ENCODE peak calls at places on chromosomes 5 and 9, in four cellular contexts. H is AG09319; T is BE2C; F is CD8-positive, alpha-beta T cell. A is an unnamed sample.

GRCh38 chr5:167304834-167305469 is 986.5 kb upstream of the WWC1 start:
- DNase-seq in H (no peak), T (no peak), F (no peak), A (no peak)

GRCh38 chr9:124863371-124863831 is 1.5 kb downstream of the ARPC5L start:
- DNase-seq in F (no peak), H (no peak), T (no peak), A (no peak)

GRCh38 chr9:88920645-88921044 is 70.6 kb upstream of the S1PR3 start:
- DNase-seq in T (no peak), H (no peak), F (no peak), A (no peak)

GRCh38 chr5:91379602-91380490 is 3.3 kb downstream of the ARRDC3 start:
- DNase-seq in H (peak), T (peak), F (peak), A (peak)

GRCh38 chr5:110590187-110590586 is 136.3 kb downstream of the TMEM232 start:
- DNase-seq in T (no peak), F (no peak), H (no peak), A (no peak)

GRCh38 chr5:148029131-148029530 is 34.6 kb upstream of the SPINK5 start:
- DNase-seq in T (no peak), H (no peak), F (no peak), A (no peak)

GRCh38 chr5:142748132-142748531 is 22.0 kb upstream of the ARHGAP26 start:
- DNase-seq in F (no peak), T (no peak), H (peak), A (no peak)

GRCh38 chr9:134304712-134305111 is 21.5 kb upstream of the RXRA start:
- DNase-seq in F (no peak), H (no peak), T (no peak), A (peak)

GRCh38 chr5:55343609-55344008 is 35.8 kb downstream of the MTREX start:
- DNase-seq in T (no peak), H (no peak), F (no peak), A (no peak)

GRCh38 chr9:129626079-129626943 is at the start of gene NTMT1:
- DNase-seq in H (no peak), F (peak), T (peak), A (peak)

GRCh38 chr5:179129607-179130071 is 69.5 kb downstream of the ZNF354C start:
- DNase-seq in H (no peak), T (no peak), F (no peak), A (no peak)

GRCh38 chr9:34579097-34579818 is 10.3 kb downstream of the CNTFR start:
- DNase-seq in H (no peak), T (peak), F (no peak), A (peak)

GRCh38 chr9:92405770-92406169 is 1.4 kb upstream of the OGN start:
- DNase-seq in T (no peak), H (no peak), F (no peak), A (no peak)

GRCh38 chr5:173320259-173320658 is 8.0 kb downstream of the STC2 start:
- DNase-seq in F (no peak), T (no peak), H (no peak), A (no peak)

GRCh38 chr5:114477816-114478330 is 116.0 kb downstream of the KCNN2 start:
- DNase-seq in F (no peak), H (no peak), T (no peak), A (no peak)

GRCh38 chr9:5592904-5593303 is 36.0 kb upstream of the RIC1 start:
- DNase-seq in T (no peak), F (no peak), H (no peak), A (no peak)

GRCh38 chr9:130651221-130651620 is 13.2 kb upstream of the PRDM12 start:
- DNase-seq in F (no peak), H (no peak), T (no peak), A (no peak)

GRCh38 chr9:115411993-115412452 is 294.1 kb upstream of the TNC start:
- DNase-seq in T (no peak), H (peak), F (no peak), A (no peak)

GRCh38 chr9:88660611-88661010 is 125.6 kb downstream of the NXNL2 start:
- DNase-seq in F (no peak), T (peak), H (no peak), A (peak)

GRCh38 chr5:163565492-163565891 is 60.1 kb downstream of the MAT2B start:
- DNase-seq in F (no peak), H (no peak), T (no peak), A (no peak)

GRCh38 chr9:133290751-133291302 is 15.8 kb upstream of the ABO start:
- DNase-seq in H (no peak), T (no peak), F (no peak), A (peak)

GRCh38 chr5:170971-171800 is 20.1 kb upstream of the LRRC14B start:
- DNase-seq in F (no peak), T (peak), H (no peak), A (peak)

GRCh38 chr9:1871486-1872181 is 143.5 kb upstream of the SMARCA2 start:
- DNase-seq in F (no peak), H (no peak), T (no peak), A (no peak)

GRCh38 chr9:976805-977360 is 428 bp downstream of the DMRT3 start:
- DNase-seq in F (no peak), H (no peak), T (no peak), A (peak)

GRCh38 chr9:125861405-125862063 is 114.4 kb downstream of the PBX3 start:
- DNase-seq in F (no peak), H (no peak), T (no peak), A (no peak)

GRCh38 chr9:73270967-73271722 is 119.5 kb downstream of the ANXA1 start:
- DNase-seq in T (no peak), F (no peak), H (peak), A (no peak)

GRCh38 chr5:172173771-172174170 is 14.3 kb downstream of the STK10 start:
- DNase-seq in F (peak), H (no peak), T (no peak), A (no peak)

GRCh38 chr5:149578896-149579295 is 2.4 kb upstream of the ARHGEF37 start:
- DNase-seq in H (no peak), F (no peak), T (no peak), A (no peak)

GRCh38 chr5:36017004-36017403 is 25.8 kb upstream of the UGT3A1 start:
- DNase-seq in F (no peak), T (no peak), H (no peak), A (no peak)

GRCh38 chr5:139711067-139711851 is 63.1 kb downstream of the CXXC5 start:
- DNase-seq in H (no peak), T (peak), F (peak), A (peak)
- TF ChIP-seq CTCF in H (peak), T (peak), F (no peak), A (no peak)

DNA sequence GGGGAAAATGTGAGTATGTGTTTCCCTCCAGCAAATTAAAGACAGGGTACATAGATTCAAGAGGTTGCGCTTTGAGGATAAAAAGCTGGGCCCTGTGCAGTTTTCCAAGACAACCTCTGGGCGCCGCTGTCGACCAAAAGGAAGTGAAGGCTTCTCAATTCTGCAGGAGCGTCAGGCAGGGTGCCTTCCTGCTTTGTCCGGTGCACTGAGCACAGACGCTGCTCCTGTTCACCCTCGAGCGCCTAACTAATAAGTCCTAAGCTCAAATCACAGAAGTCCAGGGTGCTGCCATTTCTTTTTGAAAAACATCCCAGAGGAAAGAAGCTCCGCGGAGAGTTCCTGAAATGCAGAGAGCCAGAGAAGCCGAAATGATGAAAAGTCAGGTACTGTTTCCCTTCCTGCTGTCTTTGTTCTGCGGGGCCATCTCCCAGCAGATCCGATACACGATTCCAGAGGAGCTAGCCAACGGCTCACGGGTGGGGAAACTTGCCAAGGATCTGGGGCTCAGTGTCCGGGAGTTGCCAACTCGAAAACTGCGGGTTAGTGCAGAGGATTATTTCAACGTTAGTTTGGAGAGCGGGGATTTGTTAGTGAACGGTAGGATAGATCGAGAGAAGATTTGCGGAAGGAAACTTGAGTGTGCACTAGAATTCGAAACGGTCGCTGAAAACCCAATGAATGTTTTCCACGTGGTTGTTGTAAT is at the start of gene PCDHGB1:
- DNase-seq in H (no peak), T (peak), F (no peak), A (peak)
- TF ChIP-seq CTCF in H (peak), T (peak), F (no peak), A (no peak)

GRCh38 chr5:127550652-127551409 is 33.4 kb downstream of the PRRC1 start:
- DNase-seq in T (no peak), H (no peak), F (no peak), A (no peak)

GRCh38 chr5:127549551-127549950 is 32.1 kb downstream of the PRRC1 start:
- DNase-seq in H (peak), T (peak), F (no peak), A (no peak)

GRCh38 chr5:127555826-127556225 is 38.4 kb downstream of the PRRC1 start:
- DNase-seq in F (no peak), H (no peak), T (no peak), A (no peak)

GRCh38 chr5:127556609-127557348 is 39.3 kb downstream of the PRRC1 start:
- DNase-seq in H (no peak), F (no peak), T (no peak), A (no peak)

DNA sequence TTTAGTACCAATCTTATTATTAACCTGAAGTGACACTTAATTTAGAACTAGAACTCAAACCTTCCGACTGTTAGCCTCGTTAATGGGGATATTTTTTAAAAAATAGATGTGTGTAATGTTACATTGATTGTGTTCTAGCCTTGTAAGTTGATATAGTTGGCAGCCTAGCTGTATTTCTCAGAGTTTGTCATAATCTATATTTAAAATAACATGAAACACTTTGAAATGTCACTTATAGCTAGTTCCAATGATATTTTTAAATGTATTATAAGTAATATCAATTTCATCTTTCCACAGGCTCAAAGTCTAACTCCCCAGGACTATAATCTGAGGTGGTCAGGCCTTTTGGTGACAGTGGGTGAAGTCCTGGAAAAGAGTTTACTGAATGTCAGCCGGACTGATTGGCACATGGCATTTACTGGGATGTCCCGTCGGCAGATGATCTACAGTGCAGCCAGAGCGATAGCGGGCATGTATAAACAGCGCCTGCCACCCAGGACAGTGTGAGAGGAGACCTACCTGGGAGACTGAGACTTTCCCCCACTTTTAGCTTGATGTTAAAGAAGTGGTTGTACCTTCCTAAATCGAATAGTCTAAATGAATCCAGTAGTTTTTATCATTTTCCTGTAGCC is 34.1 kb downstream of the PRRC1 start:
- DNase-seq in F (no peak), H (no peak), T (no peak), A (no peak)
- TF ChIP-seq CTCF in F (no peak), H (no peak), T (no peak), A (no peak)

GRCh38 chr5:126479810-126480209 is 56.6 kb downstream of the GRAMD2B start:
- DNase-seq in H (no peak), F (no peak), T (no peak), A (no peak)

GRCh38 chr5:126477281-126477680 is 54.1 kb downstream of the GRAMD2B start:
- DNase-seq in H (no peak), F (no peak), T (no peak), A (no peak)

GRCh38 chr5:126481243-126481642 is 58.0 kb downstream of the GRAMD2B start:
- DNase-seq in H (no peak), F (no peak), T (no peak), A (no peak)

GRCh38 chr5:126480824-126481223 is 57.6 kb downstream of the GRAMD2B start:
- DNase-seq in F (no peak), H (no peak), T (no peak), A (no peak)

DNA sequence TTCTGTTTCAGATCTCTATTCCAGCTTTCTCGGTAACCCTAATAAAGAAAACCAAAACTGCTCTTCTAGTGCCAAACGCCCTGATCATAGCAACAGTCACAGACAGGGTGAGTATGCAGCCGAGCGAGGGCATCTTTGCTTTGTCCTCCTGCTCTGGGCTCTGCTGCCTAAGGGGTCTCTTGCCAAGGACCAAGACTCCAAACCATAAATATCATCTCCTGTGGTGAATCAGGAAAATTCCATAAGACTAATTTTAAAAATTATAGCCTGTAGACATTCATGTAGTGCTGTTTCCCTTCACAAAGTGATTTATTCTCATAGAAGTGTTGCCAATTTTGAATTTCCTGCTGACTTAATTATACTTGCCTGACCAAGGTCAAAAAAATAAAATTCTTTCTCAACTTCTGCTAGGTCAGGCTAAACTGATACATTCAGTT is 54.5 kb downstream of the GRAMD2B start:
- DNase-seq in H (no peak), T (no peak), F (no peak), A (no peak)
- TF ChIP-seq CTCF in H (no peak), T (no peak), F (no peak), A (no peak)

GRCh38 chr9:97534185-97534584 is 32.7 kb downstream of the TMOD1 start:
- DNase-seq in H (no peak), T (no peak), F (no peak), A (no peak)

GRCh38 chr9:97534961-97535594 is 33.6 kb downstream of the TMOD1 start:
- DNase-seq in F (no peak), H (no peak), T (no peak), A (no peak)

GRCh38 chr9:97528529-97529230 is 27.2 kb downstream of the TMOD1 start:
- DNase-seq in F (no peak), T (no peak), H (no peak), A (no peak)

GRCh38 chr9:97529363-97530076 is 28.1 kb downstream of the TMOD1 start:
- DNase-seq in F (no peak), H (no peak), T (no peak), A (no peak)

DNA sequence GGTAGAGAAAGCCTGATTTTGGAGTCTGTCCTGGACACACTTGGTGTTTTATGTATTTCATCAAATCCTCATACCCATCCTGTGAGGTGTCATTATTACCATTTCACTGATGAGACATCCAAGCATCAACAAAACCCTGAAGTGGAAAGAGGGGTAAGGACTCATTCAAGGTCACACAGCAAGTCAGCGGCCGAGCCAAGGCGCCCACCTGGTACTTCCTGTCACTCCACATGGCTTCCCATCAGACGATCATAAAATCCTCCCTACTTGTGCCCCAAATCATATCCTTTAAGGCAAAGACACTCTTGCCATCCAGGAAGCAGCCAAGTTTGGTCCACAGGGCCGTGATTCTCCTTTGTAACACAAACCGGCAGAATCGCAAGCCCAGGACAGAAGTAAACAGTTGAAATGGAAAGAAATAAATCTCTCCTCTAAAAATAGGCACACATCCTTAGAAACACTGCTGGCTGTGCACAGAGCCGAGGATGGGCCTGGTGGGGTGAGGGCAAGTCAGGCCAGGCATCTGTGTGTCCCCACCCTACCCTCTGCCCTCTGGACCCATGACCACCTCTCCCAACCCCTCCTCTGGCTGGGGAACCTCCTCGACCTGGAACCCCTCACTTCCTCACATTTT is 30.4 kb downstream of the TMOD1 start:
- DNase-seq in T (no peak), H (no peak), F (no peak), A (no peak)
- TF ChIP-seq CTCF in T (no peak), H (no peak), F (no peak), A (no peak)

DNA sequence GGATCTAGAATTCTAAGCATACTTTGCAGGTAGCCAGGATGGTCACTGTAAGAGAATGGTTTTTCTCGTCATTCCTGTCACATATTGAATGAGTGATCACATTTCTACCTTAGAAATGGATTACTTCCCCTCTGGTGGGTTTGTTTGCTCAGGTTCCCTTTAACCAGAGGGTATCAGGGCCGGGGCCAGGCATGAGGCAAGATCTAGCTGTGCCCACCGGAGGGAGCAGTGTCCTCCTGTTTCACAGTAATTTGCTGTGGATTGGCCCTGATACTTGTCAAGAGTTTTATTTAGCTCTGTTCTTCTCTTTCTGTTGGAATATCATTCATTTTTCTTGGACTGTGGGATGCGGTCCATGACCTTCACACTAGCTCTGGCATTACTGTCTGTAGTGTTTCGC is 42.3 kb upstream of the ZBED3 start:
- DNase-seq in T (peak), H (no peak), F (no peak), A (peak)
- TF ChIP-seq CTCF in T (peak), H (peak), F (no peak), A (peak)

GRCh38 chr5:10629661-10630060 is 65.8 kb downstream of the ANKRD33B start:
- DNase-seq in T (no peak), F (no peak), H (no peak), A (no peak)
- TF ChIP-seq CTCF in T (no peak), F (no peak), H (no peak), A (no peak)

GRCh38 chr9:77764894-77765780 is 117.0 kb upstream of the GNA14 start:
- DNase-seq in F (no peak), H (peak), T (peak), A (no peak)
- TF ChIP-seq CTCF in F (no peak), H (peak), T (peak), A (peak)

DNA sequence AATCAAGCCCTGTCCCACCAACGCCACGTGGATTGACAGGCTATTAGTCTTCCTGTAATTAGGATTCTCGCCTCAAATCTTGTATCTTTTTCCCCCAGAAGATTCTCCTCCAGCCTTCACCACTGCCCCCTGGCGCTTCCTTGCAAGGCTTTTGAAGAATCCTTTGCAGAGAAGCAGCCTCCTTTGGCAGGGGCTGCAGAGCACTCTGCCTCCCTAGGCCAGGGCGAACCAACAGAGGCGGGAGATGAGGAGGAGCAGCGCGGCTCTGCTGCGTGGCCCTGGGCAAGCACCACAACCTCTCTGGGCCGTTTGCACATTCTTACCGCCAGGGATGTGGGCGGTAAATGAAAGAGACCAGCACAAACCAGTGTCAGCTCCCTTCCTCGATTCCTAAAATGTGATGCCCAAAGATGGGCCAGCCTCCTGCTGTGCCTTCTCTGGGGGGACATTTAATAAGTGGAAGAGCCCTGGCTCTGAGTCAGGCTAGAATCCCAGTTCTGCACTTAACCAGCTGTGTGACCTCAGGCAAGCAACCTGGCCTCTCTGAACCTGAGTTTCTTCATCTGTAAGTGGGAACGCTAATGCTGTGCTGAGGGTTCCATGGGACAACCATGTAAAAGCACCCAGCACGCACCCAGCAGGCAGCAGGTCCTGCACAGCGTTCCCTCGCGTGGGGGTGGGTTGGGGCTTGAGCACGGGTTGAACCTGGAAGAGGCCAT is 128.6 kb downstream of the KCNIP1 start:
- DNase-seq in H (no peak), T (no peak), F (no peak), A (no peak)
- TF ChIP-seq CTCF in H (no peak), T (no peak), F (no peak), A (no peak)